ENCODE peak calls at places on chromosomes 16 and 17, in four cellular contexts. H is H1, T is IMR-90, E is mesendoderm. B is an unnamed sample.

GRCh38 chr17:4156750-4157381 is 13.9 kb downstream of the CYB5D2 start:
- DNase-seq in E (peak), T (no peak), H (no peak), B (peak)

GRCh38 chr17:81404557-81405165 is 9.4 kb downstream of the BAHCC1 start:
- DNase-seq in T (no peak), E (no peak), H (no peak), B (no peak)

GRCh38 chr17:57866723-57867122 is 16.9 kb upstream of the MRPS23 start:
- DNase-seq in T (no peak), E (no peak), H (no peak), B (peak)

GRCh38 chr16:23905027-23905426 is 69.2 kb downstream of the PRKCB start:
- DNase-seq in T (peak), E (peak), H (peak), B (peak)

GRCh38 chr16:50834701-50835100 is 92.8 kb downstream of the CYLD start:
- DNase-seq in T (no peak), H (no peak), E (no peak), B (no peak)

GRCh38 chr16:81671738-81672597 is 107.1 kb upstream of the PLCG2 start:
- DNase-seq in T (no peak), H (no peak), E (no peak), B (no peak)

GRCh38 chr16:64751906-64752305 is 370.0 kb downstream of the CDH11 start:
- DNase-seq in H (no peak), E (peak), T (peak), B (no peak)

GRCh38 chr16:27228036-27228435 is 24.7 kb downstream of the KDM8 start:
- DNase-seq in T (no peak), E (no peak), H (no peak), B (no peak)

GRCh38 chr17:28968269-28968913 is 17.1 kb upstream of the PHF12 start:
- DNase-seq in T (no peak), H (no peak), E (peak), B (peak)

GRCh38 chr17:77173104-77173503 is 32.3 kb downstream of the SEC14L1 start:
- DNase-seq in E (no peak), H (no peak), T (no peak), B (no peak)

GRCh38 chr17:77177002-77177401 is 36.2 kb downstream of the SEC14L1 start:
- DNase-seq in T (no peak), E (no peak), H (no peak), B (no peak)

GRCh38 chr17:77178050-77178449 is 37.3 kb downstream of the SEC14L1 start:
- DNase-seq in H (no peak), T (no peak), E (no peak), B (no peak)

GRCh38 chr17:77178586-77178985 is 37.8 kb downstream of the SEC14L1 start:
- DNase-seq in H (no peak), T (no peak), E (no peak), B (no peak)

GRCh38 chr17:77174928-77175720 is 34.4 kb downstream of the SEC14L1 start:
- DNase-seq in T (no peak), E (no peak), H (no peak), B (no peak)
- H4K5ac ChIP-seq in T (no peak), E (no peak), H (no peak), B (no peak)

GRCh38 chr17:68693466-68693865 is 92.3 kb upstream of the FAM20A start:
- DNase-seq in T (no peak), H (no peak), E (no peak), B (no peak)

GRCh38 chr17:68695659-68696058 is 94.5 kb upstream of the FAM20A start:
- DNase-seq in H (no peak), E (no peak), T (no peak), B (no peak)

GRCh38 chr17:68697850-68698313 is 96.7 kb upstream of the FAM20A start:
- DNase-seq in H (no peak), E (no peak), T (peak), B (no peak)

GRCh38 chr17:68693896-68694295 is 92.7 kb upstream of the FAM20A start:
- DNase-seq in H (no peak), T (no peak), E (no peak), B (no peak)

GRCh38 chr17:68694791-68695485 is 93.8 kb upstream of the FAM20A start:
- DNase-seq in E (no peak), H (no peak), T (no peak), B (no peak)
- H4K5ac ChIP-seq in E (no peak), H (no peak), T (no peak), B (no peak)

GRCh38 chr16:77310877-77311276 is 111.7 kb downstream of the SYCE1L start:
- DNase-seq in E (no peak), T (no peak), H (no peak), B (no peak)
- H4K5ac ChIP-seq in E (no peak), T (no peak), H (no peak), B (no peak)

DNA sequence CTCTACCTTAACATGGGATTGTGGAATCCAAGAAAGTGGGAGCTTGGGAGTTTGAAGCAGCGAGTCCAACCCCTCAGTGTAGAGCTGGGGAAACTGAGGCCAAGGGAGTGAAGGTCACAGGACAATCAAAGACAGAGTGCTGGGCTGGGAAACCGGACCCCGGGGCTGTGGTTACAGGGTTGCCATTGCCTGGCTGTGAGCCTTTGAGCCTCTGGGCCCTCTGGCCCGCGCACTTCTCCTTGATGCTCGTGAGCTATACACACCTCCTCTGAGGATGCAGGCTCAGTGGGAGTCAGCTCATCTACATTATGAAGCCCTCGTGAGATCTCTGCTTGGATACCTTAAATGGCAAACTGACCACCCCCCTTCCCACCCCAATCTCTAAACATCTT is 2.1 kb downstream of the ABCC3 start:
- DNase-seq in T (no peak), H (no peak), E (no peak), B (no peak)
- H4K5ac ChIP-seq in T (no peak), H (no peak), E (no peak), B (no peak)

GRCh38 chr17:50100480-50100883 is 5.3 kb downstream of the PDK2 start:
- DNase-seq in T (no peak), E (no peak), H (no peak), B (no peak)

GRCh38 chr17:50101346-50102163 is 6.4 kb downstream of the PDK2 start:
- DNase-seq in E (peak), T (peak), H (no peak), B (peak)

GRCh38 chr17:50102164-50102991 is 7.2 kb downstream of the PDK2 start:
- DNase-seq in T (no peak), H (no peak), E (no peak), B (no peak)

GRCh38 chr17:50099003-50099402 is 3.9 kb downstream of the PDK2 start:
- DNase-seq in T (no peak), E (no peak), H (no peak), B (no peak)

DNA sequence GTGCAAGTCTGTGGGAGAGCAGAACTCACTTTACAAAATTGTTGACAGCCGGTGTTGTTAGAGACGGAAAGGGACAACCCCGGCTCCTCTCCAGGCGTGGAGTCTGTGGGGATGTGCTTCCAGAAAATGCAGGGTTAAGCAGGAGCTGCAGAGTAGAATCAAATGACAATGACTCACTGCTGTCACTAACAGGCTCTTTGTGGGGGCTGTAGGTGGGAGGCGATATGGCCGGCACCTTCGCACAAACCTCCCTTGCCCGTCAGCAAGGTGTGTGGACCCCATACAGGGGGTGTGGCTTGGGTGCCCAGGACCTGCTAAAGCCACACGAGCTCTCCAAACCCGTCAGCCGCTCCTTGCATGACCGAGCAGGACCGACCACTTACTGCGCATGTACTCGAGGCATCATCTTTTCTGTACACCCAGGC is 5.8 kb downstream of the PDK2 start:
- DNase-seq in T (peak), H (no peak), E (peak), B (peak)
- H4K5ac ChIP-seq in T (no peak), H (no peak), E (no peak), B (no peak)